ENCODE peak calls at places on chromosomes 3 and 15, in ten cellular contexts. One of them, this sample, is unnamed.
A peak's percentile ranks its signal among the peaks of the same experiment; 100 is the strongest.

GRCh38 chr3:186979837-186980236 is 49.5 kb downstream of the ST6GAL1 start:
- DNase-seq in cardiac muscle cell: no peak
- DNase-seq in astrocyte of the spinal cord: no peak
- DNase-seq in OCI-LY7: no peak
- DNase-seq in hepatocyte: no peak
- DNase-seq in fibroblast of the aortic adventitia: no peak
- DNase-seq in ovary: no peak
- DNase-seq in foreskin fibroblast: no peak
- DNase-seq in AG09309: no peak
- DNase-seq in fibroblast of lung: peak; percentile 15
- DNase-seq in this sample: no peak

GRCh38 chr3:182812123-182812522 is 18.8 kb downstream of the ATP11B start:
- DNase-seq in fibroblast of the aortic adventitia: no peak
- DNase-seq in hepatocyte: no peak
- DNase-seq in ovary: no peak
- DNase-seq in foreskin fibroblast: no peak
- DNase-seq in astrocyte of the spinal cord: no peak
- DNase-seq in OCI-LY7: no peak
- DNase-seq in AG09309: no peak
- DNase-seq in fibroblast of lung: no peak
- DNase-seq in cardiac muscle cell: no peak
- DNase-seq in this sample: no peak

GRCh38 chr3:158058775-158059174 is 47.4 kb downstream of the SHOX2 start:
- DNase-seq in foreskin fibroblast: no peak
- DNase-seq in cardiac muscle cell: no peak
- DNase-seq in ovary: no peak
- DNase-seq in fibroblast of lung: no peak
- DNase-seq in OCI-LY7: no peak
- DNase-seq in astrocyte of the spinal cord: no peak
- DNase-seq in hepatocyte: no peak
- DNase-seq in fibroblast of the aortic adventitia: no peak
- DNase-seq in AG09309: no peak
- DNase-seq in this sample: no peak

GRCh38 chr15:59237119-59237853 is 30.6 kb downstream of the LDHAL6B start:
- DNase-seq in fibroblast of the aortic adventitia: no peak
- DNase-seq in astrocyte of the spinal cord: no peak
- DNase-seq in ovary: no peak
- DNase-seq in cardiac muscle cell: no peak
- DNase-seq in fibroblast of lung: no peak
- DNase-seq in foreskin fibroblast: no peak
- DNase-seq in AG09309: no peak
- DNase-seq in hepatocyte: no peak
- DNase-seq in OCI-LY7: peak; percentile 11
- DNase-seq in this sample: no peak

GRCh38 chr3:147656023-147656422 is 246.9 kb downstream of the ZIC1 start:
- DNase-seq in ovary: no peak
- DNase-seq in cardiac muscle cell: no peak
- DNase-seq in fibroblast of lung: peak; percentile 81
- DNase-seq in foreskin fibroblast: no peak
- DNase-seq in hepatocyte: no peak
- DNase-seq in AG09309: no peak
- DNase-seq in OCI-LY7: no peak
- DNase-seq in fibroblast of the aortic adventitia: no peak
- DNase-seq in astrocyte of the spinal cord: peak; percentile 67
- DNase-seq in this sample: no peak

GRCh38 chr15:74213858-74214284 is 11.3 kb upstream of the STRA6 start:
- DNase-seq in fibroblast of the aortic adventitia: no peak
- DNase-seq in fibroblast of lung: no peak
- DNase-seq in OCI-LY7: no peak
- DNase-seq in hepatocyte: no peak
- DNase-seq in foreskin fibroblast: no peak
- DNase-seq in astrocyte of the spinal cord: no peak
- DNase-seq in AG09309: no peak
- DNase-seq in ovary: no peak
- DNase-seq in cardiac muscle cell: no peak
- DNase-seq in this sample: no peak

GRCh38 chr3:184352149-184352785 is 9.1 kb downstream of the CLCN2 start:
- DNase-seq in fibroblast of lung: no peak
- DNase-seq in fibroblast of the aortic adventitia: no peak
- DNase-seq in hepatocyte: peak; percentile 65
- DNase-seq in foreskin fibroblast: no peak
- DNase-seq in ovary: no peak
- DNase-seq in AG09309: no peak
- DNase-seq in astrocyte of the spinal cord: no peak
- DNase-seq in cardiac muscle cell: no peak
- DNase-seq in OCI-LY7: no peak
- DNase-seq in this sample: peak; percentile 23

GRCh38 chr3:48684480-48685143 is 1.1 kb downstream of the NCKIPSD start:
- DNase-seq in astrocyte of the spinal cord: no peak
- DNase-seq in foreskin fibroblast: peak; percentile 66
- DNase-seq in fibroblast of the aortic adventitia: peak; percentile 27
- DNase-seq in AG09309: no peak
- DNase-seq in ovary: peak; percentile 63
- DNase-seq in cardiac muscle cell: peak; percentile 49
- DNase-seq in fibroblast of lung: no peak
- DNase-seq in OCI-LY7: peak; percentile 33
- DNase-seq in hepatocyte: no peak
- DNase-seq in this sample: peak; percentile 94

GRCh38 chr3:58009026-58009748 is 965 bp downstream of the FLNB start:
- DNase-seq in fibroblast of the aortic adventitia: no peak
- DNase-seq in foreskin fibroblast: no peak
- DNase-seq in AG09309: no peak
- DNase-seq in hepatocyte: peak; percentile 46
- DNase-seq in astrocyte of the spinal cord: no peak
- DNase-seq in OCI-LY7: peak; percentile 67
- DNase-seq in ovary: peak; percentile 42
- DNase-seq in cardiac muscle cell: no peak
- DNase-seq in fibroblast of lung: no peak
- DNase-seq in this sample: peak; percentile 78

GRCh38 chr3:87147562-87147961 is 79.5 kb upstream of the CHMP2B start:
- DNase-seq in cardiac muscle cell: no peak
- DNase-seq in fibroblast of the aortic adventitia: no peak
- DNase-seq in fibroblast of lung: no peak
- DNase-seq in foreskin fibroblast: no peak
- DNase-seq in AG09309: no peak
- DNase-seq in astrocyte of the spinal cord: no peak
- DNase-seq in hepatocyte: no peak
- DNase-seq in ovary: no peak
- DNase-seq in OCI-LY7: no peak
- DNase-seq in this sample: no peak

GRCh38 chr3:87148020-87148419 is 79.1 kb upstream of the CHMP2B start:
- DNase-seq in fibroblast of the aortic adventitia: no peak
- DNase-seq in cardiac muscle cell: no peak
- DNase-seq in ovary: no peak
- DNase-seq in astrocyte of the spinal cord: no peak
- DNase-seq in foreskin fibroblast: no peak
- DNase-seq in fibroblast of lung: no peak
- DNase-seq in AG09309: no peak
- DNase-seq in OCI-LY7: no peak
- DNase-seq in hepatocyte: peak; percentile 13
- DNase-seq in this sample: no peak

GRCh38 chr3:87145553-87145952 is 81.6 kb upstream of the CHMP2B start:
- DNase-seq in ovary: no peak
- DNase-seq in foreskin fibroblast: peak; percentile 6
- DNase-seq in astrocyte of the spinal cord: peak; percentile 7
- DNase-seq in cardiac muscle cell: peak; percentile 37
- DNase-seq in fibroblast of lung: no peak
- DNase-seq in AG09309: no peak
- DNase-seq in OCI-LY7: peak; percentile 30
- DNase-seq in hepatocyte: no peak
- DNase-seq in fibroblast of the aortic adventitia: peak; percentile 32
- DNase-seq in this sample: peak; percentile 39
- TF ChIP-seq CTCF in ovary: no peak
- TF ChIP-seq CTCF in foreskin fibroblast: peak; percentile 16
- TF ChIP-seq CTCF in astrocyte of the spinal cord: no peak
- TF ChIP-seq CTCF in cardiac muscle cell: peak; percentile 35
- TF ChIP-seq CTCF in fibroblast of lung: peak; percentile 31
- TF ChIP-seq CTCF in AG09309: peak; percentile 33
- TF ChIP-seq CTCF in OCI-LY7: peak; percentile 68
- TF ChIP-seq CTCF in hepatocyte: no peak
- TF ChIP-seq CTCF in fibroblast of the aortic adventitia: peak; percentile 40
- TF ChIP-seq CTCF in this sample: peak; percentile 54

GRCh38 chr3:107432646-107433045 is 55.4 kb downstream of the CCDC54 start:
- DNase-seq in cardiac muscle cell: no peak
- DNase-seq in OCI-LY7: no peak
- DNase-seq in AG09309: no peak
- DNase-seq in fibroblast of the aortic adventitia: no peak
- DNase-seq in hepatocyte: no peak
- DNase-seq in fibroblast of lung: no peak
- DNase-seq in foreskin fibroblast: peak; percentile 14
- DNase-seq in astrocyte of the spinal cord: peak; percentile 4
- DNase-seq in ovary: no peak
- DNase-seq in this sample: no peak

GRCh38 chr3:107431048-107431297 is 53.7 kb downstream of the CCDC54 start:
- DNase-seq in OCI-LY7: no peak
- DNase-seq in foreskin fibroblast: peak; percentile 56
- DNase-seq in ovary: peak; percentile 58
- DNase-seq in astrocyte of the spinal cord: no peak
- DNase-seq in AG09309: no peak
- DNase-seq in fibroblast of the aortic adventitia: no peak
- DNase-seq in cardiac muscle cell: no peak
- DNase-seq in fibroblast of lung: no peak
- DNase-seq in hepatocyte: no peak
- DNase-seq in this sample: peak; percentile 83

GRCh38 chr3:107430214-107431047 is 53.2 kb downstream of the CCDC54 start:
- DNase-seq in AG09309: no peak
- DNase-seq in fibroblast of the aortic adventitia: peak; percentile 53
- DNase-seq in foreskin fibroblast: peak; percentile 66
- DNase-seq in cardiac muscle cell: peak; percentile 54
- DNase-seq in fibroblast of lung: peak; percentile 36
- DNase-seq in OCI-LY7: no peak
- DNase-seq in astrocyte of the spinal cord: peak; percentile 47
- DNase-seq in ovary: peak; percentile 58
- DNase-seq in hepatocyte: peak; percentile 13
- DNase-seq in this sample: peak; percentile 73

GRCh38 chr3:107431298-107432012 is 54.2 kb downstream of the CCDC54 start:
- DNase-seq in fibroblast of lung: peak; percentile 69
- DNase-seq in OCI-LY7: peak; percentile 43
- DNase-seq in fibroblast of the aortic adventitia: peak; percentile 59
- DNase-seq in hepatocyte: peak; percentile 79
- DNase-seq in foreskin fibroblast: peak; percentile 86
- DNase-seq in cardiac muscle cell: peak; percentile 67
- DNase-seq in ovary: peak; percentile 74
- DNase-seq in AG09309: no peak
- DNase-seq in astrocyte of the spinal cord: peak; percentile 67
- DNase-seq in this sample: peak; percentile 96

DNA sequence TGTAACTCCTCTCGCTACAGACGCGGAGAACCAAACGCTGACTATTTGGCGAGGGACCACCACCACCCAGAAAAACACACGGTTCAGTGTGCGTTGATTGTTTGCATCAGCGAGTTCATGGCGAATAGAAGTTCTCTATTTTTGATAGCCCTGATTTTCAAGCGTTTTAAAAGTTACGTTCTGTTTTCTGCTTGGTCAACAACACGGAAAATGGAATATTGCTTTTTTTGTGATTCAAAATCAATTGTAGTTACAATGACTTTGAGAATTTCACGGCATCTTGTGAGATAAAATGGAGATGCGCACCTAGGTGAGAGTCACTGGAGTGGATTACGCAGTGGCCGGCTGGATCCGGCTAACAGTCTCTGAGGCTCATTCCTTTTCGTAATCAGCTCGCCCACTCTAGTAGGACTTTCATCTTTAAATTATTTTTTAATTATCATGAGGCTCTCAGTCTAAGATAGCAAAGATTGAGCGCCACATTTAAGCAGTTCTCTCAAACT is 54.8 kb downstream of the CCDC54 start:
- DNase-seq in OCI-LY7: no peak
- DNase-seq in AG09309: no peak
- DNase-seq in hepatocyte: peak; percentile 43
- DNase-seq in fibroblast of lung: peak; percentile 29
- DNase-seq in fibroblast of the aortic adventitia: peak; percentile 16
- DNase-seq in ovary: peak; percentile 43
- DNase-seq in cardiac muscle cell: peak; percentile 42
- DNase-seq in foreskin fibroblast: peak; percentile 66
- DNase-seq in astrocyte of the spinal cord: no peak
- DNase-seq in this sample: peak; percentile 80
- H3K4me3 ChIP-seq in OCI-LY7: peak overlapping the region; percentile 66
- H3K4me3 ChIP-seq in AG09309: peak overlapping the region; percentile 72
- H3K4me3 ChIP-seq in hepatocyte: peak overlapping the region; percentile 91
- H3K4me3 ChIP-seq in fibroblast of lung: peak overlapping the region; percentile 67
- H3K4me3 ChIP-seq in fibroblast of the aortic adventitia: peak overlapping the region; percentile 73
- H3K4me3 ChIP-seq in ovary: peak overlapping the region; percentile 77
- H3K4me3 ChIP-seq in cardiac muscle cell: peak overlapping the region; percentile 41
- H3K4me3 ChIP-seq in foreskin fibroblast: peak overlapping the region; percentile 83
- H3K4me3 ChIP-seq in astrocyte of the spinal cord: peak overlapping the region; percentile 60
- H3K4me3 ChIP-seq in this sample: peak overlapping the region; percentile 67

GRCh38 chr15:36024066-36024465 is 478.1 kb upstream of the DPH6 start:
- DNase-seq in ovary: peak; percentile 35
- DNase-seq in OCI-LY7: no peak
- DNase-seq in foreskin fibroblast: no peak
- DNase-seq in fibroblast of the aortic adventitia: no peak
- DNase-seq in astrocyte of the spinal cord: no peak
- DNase-seq in AG09309: no peak
- DNase-seq in hepatocyte: no peak
- DNase-seq in cardiac muscle cell: peak; percentile 62
- DNase-seq in fibroblast of lung: peak; percentile 3
- DNase-seq in this sample: no peak
- TF ChIP-seq CTCF in ovary: no peak
- TF ChIP-seq CTCF in OCI-LY7: no peak
- TF ChIP-seq CTCF in foreskin fibroblast: no peak
- TF ChIP-seq CTCF in fibroblast of the aortic adventitia: no peak
- TF ChIP-seq CTCF in astrocyte of the spinal cord: no peak
- TF ChIP-seq CTCF in AG09309: no peak
- TF ChIP-seq CTCF in hepatocyte: no peak
- TF ChIP-seq CTCF in cardiac muscle cell: no peak
- TF ChIP-seq CTCF in fibroblast of lung: no peak
- TF ChIP-seq CTCF in this sample: no peak

GRCh38 chr3:129402210-129402609 is 26.2 kb downstream of the EFCAB12 start:
- DNase-seq in fibroblast of lung: no peak
- DNase-seq in cardiac muscle cell: no peak
- DNase-seq in AG09309: no peak
- DNase-seq in ovary: no peak
- DNase-seq in OCI-LY7: no peak
- DNase-seq in astrocyte of the spinal cord: no peak
- DNase-seq in hepatocyte: no peak
- DNase-seq in foreskin fibroblast: no peak
- DNase-seq in fibroblast of the aortic adventitia: no peak
- DNase-seq in this sample: no peak

GRCh38 chr3:129399145-129399894 is 29.1 kb downstream of the EFCAB12 start:
- DNase-seq in foreskin fibroblast: peak; percentile 97
- DNase-seq in OCI-LY7: peak; percentile 96
- DNase-seq in fibroblast of lung: peak; percentile 98
- DNase-seq in astrocyte of the spinal cord: peak; percentile 97
- DNase-seq in fibroblast of the aortic adventitia: peak; percentile 99
- DNase-seq in ovary: peak; percentile 90
- DNase-seq in AG09309: peak; percentile 90
- DNase-seq in cardiac muscle cell: peak; percentile 98
- DNase-seq in hepatocyte: peak; percentile 94
- DNase-seq in this sample: peak; percentile 94

GRCh38 chr3:129398803-129399144 is 29.7 kb downstream of the EFCAB12 start:
- DNase-seq in fibroblast of the aortic adventitia: no peak
- DNase-seq in cardiac muscle cell: peak; percentile 32
- DNase-seq in hepatocyte: peak; percentile 32
- DNase-seq in AG09309: no peak
- DNase-seq in astrocyte of the spinal cord: peak; percentile 22
- DNase-seq in OCI-LY7: peak; percentile 20
- DNase-seq in fibroblast of lung: peak; percentile 37
- DNase-seq in foreskin fibroblast: peak; percentile 47
- DNase-seq in ovary: no peak
- DNase-seq in this sample: peak; percentile 91

GRCh38 chr3:129402616-129403015 is 25.8 kb downstream of the EFCAB12 start:
- DNase-seq in foreskin fibroblast: no peak
- DNase-seq in cardiac muscle cell: no peak
- DNase-seq in AG09309: no peak
- DNase-seq in ovary: no peak
- DNase-seq in OCI-LY7: no peak
- DNase-seq in fibroblast of the aortic adventitia: no peak
- DNase-seq in fibroblast of lung: no peak
- DNase-seq in astrocyte of the spinal cord: no peak
- DNase-seq in hepatocyte: no peak
- DNase-seq in this sample: no peak

GRCh38 chr3:129399895-129400357 is 28.5 kb downstream of the EFCAB12 start:
- DNase-seq in fibroblast of lung: peak; percentile 25
- DNase-seq in AG09309: no peak
- DNase-seq in ovary: peak; percentile 33
- DNase-seq in foreskin fibroblast: no peak
- DNase-seq in fibroblast of the aortic adventitia: no peak
- DNase-seq in astrocyte of the spinal cord: no peak
- DNase-seq in cardiac muscle cell: no peak
- DNase-seq in hepatocyte: no peak
- DNase-seq in OCI-LY7: no peak
- DNase-seq in this sample: no peak
- H3K4me3 ChIP-seq in fibroblast of lung: no peak overlapping the region
- H3K4me3 ChIP-seq in AG09309: no peak overlapping the region
- H3K4me3 ChIP-seq in ovary: no peak overlapping the region
- H3K4me3 ChIP-seq in foreskin fibroblast: no peak overlapping the region
- H3K4me3 ChIP-seq in fibroblast of the aortic adventitia: no peak overlapping the region
- H3K4me3 ChIP-seq in astrocyte of the spinal cord: no peak overlapping the region
- H3K4me3 ChIP-seq in cardiac muscle cell: peak overlapping the region; percentile 85
- H3K4me3 ChIP-seq in hepatocyte: no peak overlapping the region
- H3K4me3 ChIP-seq in OCI-LY7: peak overlapping the region; percentile 87
- H3K4me3 ChIP-seq in this sample: peak overlapping the region; percentile 80

This sample was measured in osteoblast.